ENCODE peak calls at places on chromosome 1, in ten cellular contexts. G, K, T, U, O, B, H, J, V and P are unnamed samples.
A peak's percentile ranks its signal among the peaks of the same experiment; 100 is the strongest.

GRCh38 chr1:50266509-50266908 is 156.7 kb downstream of the DMRTA2 start:
- DNase-seq in G (no peak), K (no peak), T (no peak), U (no peak), O (no peak), B (peak; percentile 31), H (no peak), J (no peak), V (no peak), P (no peak)

GRCh38 chr1:169427081-169427611 is at the start of gene CCDC181:
- DNase-seq in G (no peak), K (peak; percentile 7), T (peak; percentile 54), U (no peak), O (peak; percentile 44), B (peak; percentile 52), H (no peak), J (peak; percentile 97), V (peak; percentile 56), P (peak; percentile 13)

GRCh38 chr1:202189919-202190715 is 3.5 kb upstream of the LGR6 start:
- DNase-seq in G (no peak), K (no peak), T (no peak), U (no peak), O (no peak), B (no peak), H (no peak), J (no peak), V (no peak), P (no peak)

GRCh38 chr1:220843481-220844011 is 35.7 kb upstream of the HLX start:
- DNase-seq in G (no peak), K (no peak), T (no peak), U (no peak), O (no peak), B (peak; percentile 17), H (peak; percentile 82), J (no peak), V (no peak), P (no peak)

GRCh38 chr1:199859525-199859924 is 168.0 kb upstream of the NR5A2 start:
- DNase-seq in G (no peak), K (peak; percentile 44), T (no peak), U (no peak), O (no peak), B (no peak), H (no peak), J (no peak), V (no peak), P (peak; percentile 90)

GRCh38 chr1:39297534-39297933 is 93.0 kb downstream of the MACF1 start:
- DNase-seq in G (no peak), K (no peak), T (no peak), U (no peak), O (no peak), B (no peak), H (no peak), J (no peak), V (no peak), P (no peak)

GRCh38 chr1:3530086-3530930 is 75.8 kb downstream of the ARHGEF16 start:
- DNase-seq in G (no peak), K (peak; percentile 35), T (peak; percentile 64), U (no peak), O (peak; percentile 47), B (no peak), H (no peak), J (peak; percentile 68), V (no peak), P (peak; percentile 48)

GRCh38 chr1:113072757-113073456 is at the start of gene LRIG2:
- DNase-seq in G (peak; percentile 98), K (peak; percentile 80), T (peak; percentile 99), U (peak; percentile 99), O (peak; percentile 98), B (peak; percentile 98), H (peak; percentile 99), J (peak; percentile 100), V (peak; percentile 99), P (peak; percentile 96)

GRCh38 chr1:160375788-160376524 is 9.1 kb downstream of the NHLH1 start:
- DNase-seq in G (no peak), K (no peak), T (no peak), U (no peak), O (no peak), B (no peak), H (peak; percentile 55), J (peak; percentile 71), V (no peak), P (no peak)

GRCh38 chr1:64864018-64864945 is 102.1 kb downstream of the JAK1 start:
- DNase-seq in G (peak; percentile 43), K (no peak), T (peak; percentile 61), U (peak; percentile 65), O (no peak), B (no peak), H (peak; percentile 65), J (no peak), V (peak; percentile 81), P (no peak)

GRCh38 chr1:227766015-227766634 is 30.9 kb downstream of the SNAP47 start:
- DNase-seq in G (no peak), K (no peak), T (peak; percentile 60), U (no peak), O (peak; percentile 51), B (no peak), H (no peak), J (no peak), V (peak; percentile 38), P (no peak)

GRCh38 chr1:174160109-174160473 is 771 bp downstream of the RABGAP1L start:
- DNase-seq in G (no peak), K (peak; percentile 37), T (peak; percentile 66), U (peak; percentile 33), O (peak; percentile 55), B (peak; percentile 49), H (peak; percentile 81), J (peak; percentile 27), V (peak; percentile 66), P (peak; percentile 48)

GRCh38 chr1:230119340-230119739 is 52.3 kb downstream of the GALNT2 start:
- DNase-seq in G (no peak), K (no peak), T (no peak), U (no peak), O (no peak), B (no peak), H (no peak), J (no peak), V (no peak), P (no peak)

GRCh38 chr1:40256401-40257084 is 1.5 kb upstream of the ZMPSTE24 start:
- DNase-seq in G (no peak), K (no peak), T (no peak), U (no peak), O (no peak), B (no peak), H (no peak), J (no peak), V (no peak), P (no peak)

GRCh38 chr1:170678196-170678595 is 14.3 kb downstream of the PRRX1 start:
- DNase-seq in G (no peak), K (no peak), T (no peak), U (no peak), O (no peak), B (no peak), H (no peak), J (no peak), V (no peak), P (no peak)

GRCh38 chr1:63547621-63548294 is 24.4 kb downstream of the EFCAB7 start:
- DNase-seq in G (peak; percentile 60), K (no peak), T (no peak), U (no peak), O (no peak), B (no peak), H (no peak), J (no peak), V (no peak), P (peak; percentile 32)

GRCh38 chr1:232369912-232370311 is 260.0 kb downstream of the SIPA1L2 start:
- DNase-seq in G (no peak), K (no peak), T (no peak), U (no peak), O (no peak), B (no peak), H (no peak), J (no peak), V (no peak), P (no peak)

GRCh38 chr1:78323311-78323710 is 167.5 kb upstream of the PTGFR start:
- DNase-seq in G (no peak), K (no peak), T (no peak), U (no peak), O (no peak), B (no peak), H (no peak), J (no peak), V (no peak), P (no peak)

GRCh38 chr1:167230437-167230836 is 9.8 kb downstream of the POU2F1 start:
- DNase-seq in G (no peak), K (no peak), T (no peak), U (no peak), O (no peak), B (no peak), H (no peak), J (no peak), V (no peak), P (no peak)
- H3K27ac ChIP-seq in G (no peak overlapping the region), K (peak overlapping the region; percentile 73), T (no peak overlapping the region), U (no peak overlapping the region), O (no peak overlapping the region), B (no peak overlapping the region), H (no peak overlapping the region), J (no peak overlapping the region), V (no peak overlapping the region), P (no peak overlapping the region)

DNA sequence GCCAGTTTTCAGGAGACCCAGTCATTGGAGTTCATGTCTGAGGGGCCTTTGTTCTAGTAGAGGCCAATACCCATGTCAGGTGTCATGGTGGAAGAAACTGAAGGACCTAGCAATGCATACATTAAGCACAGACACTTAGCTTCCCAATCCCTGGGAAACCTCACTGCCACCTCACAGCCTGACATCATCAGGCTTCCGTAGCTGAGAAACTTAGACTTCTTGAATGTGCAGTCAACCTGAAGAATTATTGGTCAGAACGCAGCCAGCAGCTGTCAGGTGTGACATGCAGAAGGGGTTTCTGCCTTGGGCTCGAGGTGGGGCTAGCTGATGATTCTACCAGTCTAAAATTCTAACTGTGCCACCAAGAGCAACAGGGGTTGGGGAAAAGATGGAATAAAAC is 1.9 kb upstream of the ITPKB start:
- DNase-seq in G (no peak), K (no peak), T (no peak), U (no peak), O (no peak), B (no peak), H (no peak), J (no peak), V (no peak), P (no peak)
- TF ChIP-seq CTCF in G (no peak), K (no peak), T (no peak), U (no peak), O (no peak), B (no peak), H (no peak), J (no peak), V (no peak), P (no peak)

DNA sequence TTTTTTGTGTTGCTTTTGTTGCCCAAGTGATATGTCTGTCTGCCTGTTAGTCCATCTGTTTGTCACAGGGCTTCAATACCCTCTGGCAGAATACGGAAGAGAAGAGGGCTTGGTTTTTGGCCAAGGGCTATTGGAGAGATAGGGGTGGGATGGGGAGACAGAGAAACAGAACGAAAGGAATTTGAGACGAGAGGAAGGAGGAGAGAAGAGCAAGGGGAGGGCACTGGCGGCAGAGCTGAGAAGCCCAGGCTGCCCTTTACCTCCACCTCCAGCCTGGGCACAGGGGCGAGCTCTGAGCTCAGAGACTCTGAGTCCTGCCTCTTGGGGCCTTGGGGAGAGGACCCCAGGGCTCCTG is 33.7 kb upstream of the WASF2 start:
- DNase-seq in G (no peak), K (no peak), T (no peak), U (no peak), O (no peak), B (no peak), H (no peak), J (no peak), V (no peak), P (no peak)
- H3K27ac ChIP-seq in G (peak overlapping the region; percentile 52), K (peak overlapping the region; percentile 62), T (peak overlapping the region; percentile 75), U (peak overlapping the region; percentile 40), O (no peak overlapping the region), B (peak overlapping the region; percentile 65), H (peak overlapping the region; percentile 72), J (no peak overlapping the region), V (peak overlapping the region; percentile 67), P (peak overlapping the region; percentile 98)

GRCh38 chr1:56278052-56278451 is 301.3 kb downstream of the PLPP3 start:
- DNase-seq in G (no peak), K (no peak), T (no peak), U (no peak), O (no peak), B (no peak), H (no peak), J (no peak), V (no peak), P (no peak)
- TF ChIP-seq CTCF in G (no peak), K (no peak), T (no peak), U (no peak), O (no peak), B (no peak), H (no peak), J (no peak), V (no peak), P (no peak)